ENCODE peak calls at places on chromosomes 13 and 19, in eight cellular contexts. F, E, I, W, L, H, X and S are unnamed samples.

GRCh38 chr19:33064778-33065550 is at the start of gene RHPN2:
- DNase-seq in E (no peak), X (peak), W (peak), I (peak), H (no peak), F (peak), L (peak), S (peak)

GRCh38 chr13:103133551-103133950 is 67.3 kb upstream of the SLC10A2 start:
- DNase-seq in X (no peak), H (no peak), F (no peak), W (no peak), E (no peak), L (no peak), I (no peak), S (no peak)

GRCh38 chr13:58397596-58398387 is 766.2 kb downstream of the PCDH17 start:
- DNase-seq in F (no peak), E (no peak), W (no peak), L (no peak), I (no peak), H (no peak), X (no peak), S (no peak)

GRCh38 chr19:55304279-55304978 is 20.6 kb downstream of the BRSK1 start:
- DNase-seq in E (no peak), H (no peak), W (peak), L (peak), X (peak), I (peak), F (no peak), S (peak)

GRCh38 chr19:6739884-6740588 is 556 bp downstream of the TRIP10 start:
- DNase-seq in X (peak), I (no peak), W (no peak), L (peak), E (no peak), H (no peak), F (no peak), S (no peak)

GRCh38 chr13:95684463-95684862 is 7.5 kb downstream of the DNAJC3 start:
- DNase-seq in L (no peak), I (no peak), E (no peak), X (no peak), F (no peak), W (no peak), H (no peak), S (no peak)

GRCh38 chr13:53351040-53351439 is 322.4 kb downstream of the OLFM4 start:
- DNase-seq in X (no peak), I (no peak), E (no peak), F (no peak), L (peak), W (no peak), H (no peak), S (no peak)

GRCh38 chr13:50376895-50377575 is 361.8 kb downstream of the KCNRG start:
- DNase-seq in W (no peak), H (no peak), X (no peak), I (no peak), L (no peak), E (no peak), F (peak), S (no peak)

GRCh38 chr19:35557539-35558399 is 5.7 kb downstream of the ATP4A start:
- DNase-seq in I (peak), H (no peak), X (peak), L (peak), W (no peak), E (no peak), F (no peak), S (no peak)

GRCh38 chr19:49589391-49589790 is 1.6 kb upstream of the PRR12 start:
- DNase-seq in F (no peak), L (no peak), H (no peak), W (no peak), X (no peak), I (no peak), E (no peak), S (no peak)

GRCh38 chr19:23561341-23561740 is 125.7 kb downstream of the ZNF675 start:
- DNase-seq in H (no peak), W (no peak), I (no peak), X (no peak), F (no peak), L (no peak), E (no peak), S (no peak)

GRCh38 chr13:28347456-28348371 is 147.2 kb downstream of the FLT1 start:
- DNase-seq in F (no peak), L (no peak), W (no peak), X (peak), I (no peak), E (no peak), H (no peak), S (peak)

GRCh38 chr13:36421447-36421846 is 10.8 kb upstream of the CCNA1 start:
- DNase-seq in W (no peak), E (no peak), L (no peak), I (no peak), F (no peak), H (no peak), X (no peak), S (no peak)

GRCh38 chr19:14614099-14614412 is 31.2 kb downstream of the CLEC17A start:
- DNase-seq in W (no peak), F (no peak), E (no peak), L (no peak), I (peak), H (no peak), X (no peak), S (peak)

GRCh38 chr19:6498294-6499036 is 3.6 kb downstream of the TUBB4A start:
- DNase-seq in F (no peak), X (no peak), L (no peak), E (no peak), I (no peak), W (no peak), H (no peak), S (peak)

GRCh38 chr13:22461854-22462565 is 718.8 kb upstream of the SGCG start:
- DNase-seq in I (no peak), F (no peak), H (no peak), X (peak), L (no peak), E (no peak), W (no peak), S (no peak)

GRCh38 chr19:17323973-17324327 is 10.7 kb downstream of the ANO8 start:
- DNase-seq in X (no peak), H (no peak), E (no peak), F (no peak), I (no peak), W (no peak), L (no peak), S (no peak)

GRCh38 chr19:52343548-52343947 is 7.5 kb downstream of the ZNF610 start:
- DNase-seq in E (peak), I (peak), L (peak), W (peak), F (peak), X (peak), H (no peak), S (no peak)

GRCh38 chr13:26186995-26187394 is 35.1 kb downstream of the RNF6 start:
- DNase-seq in X (no peak), H (no peak), E (peak), F (no peak), W (no peak), L (no peak), I (peak), S (no peak)